ENCODE peak calls at places on chromosomes 6 and 20, in four cellular contexts. U, H, Y and C are unnamed samples.

GRCh38 chr6:104161960-104162669 is 697.6 kb downstream of the HACE1 start:
- DNase-seq in H (no peak), Y (no peak), U (no peak), C (no peak)

GRCh38 chr6:79607000-79607399 is 24.1 kb upstream of the SH3BGRL2 start:
- DNase-seq in U (no peak), Y (no peak), H (no peak), C (no peak)

GRCh38 chr20:47922280-47922675 is 137.0 kb upstream of the SULF2 start:
- DNase-seq in Y (no peak), U (no peak), H (no peak), C (no peak)

GRCh38 chr6:83138758-83139157 is 54.3 kb downstream of the PGM3 start:
- DNase-seq in Y (no peak), H (no peak), U (no peak), C (no peak)

GRCh38 chr6:53630533-53631269 is 34.9 kb downstream of the KLHL31 start:
- DNase-seq in Y (no peak), U (no peak), H (no peak), C (no peak)

GRCh38 chr6:169619650-169620049 is 82.2 kb downstream of the WDR27 start:
- DNase-seq in H (no peak), U (no peak), Y (no peak), C (no peak)

GRCh38 chr6:113696960-113697359 is 160.2 kb upstream of the MARCKS start:
- DNase-seq in Y (no peak), U (no peak), H (no peak), C (no peak)

GRCh38 chr6:45746046-45746445 is 269.6 kb downstream of the CLIC5 start:
- DNase-seq in Y (no peak), H (no peak), U (no peak), C (no peak)

GRCh38 chr20:35318502-35319157 is 26.4 kb upstream of the FAM83C start:
- DNase-seq in Y (peak; percentile 80), H (peak; percentile 51), U (no peak), C (no peak)

GRCh38 chr20:32203556-32204484 is 3.7 kb downstream of the PLAGL2 start:
- DNase-seq in Y (no peak), H (peak; percentile 48), U (no peak), C (no peak)

GRCh38 chr6:42781811-42782688 is at the start of gene BICRAL:
- DNase-seq in U (peak; percentile 72), H (peak; percentile 64), Y (peak; percentile 62), C (peak; percentile 86)

GRCh38 chr6:32621372-32621771 is 15.8 kb upstream of the HLA-DQA1 start:
- DNase-seq in H (no peak), U (no peak), Y (no peak), C (no peak)
- TF ChIP-seq CTCF in H (no peak), U (no peak), Y (no peak), C (no peak)

DNA sequence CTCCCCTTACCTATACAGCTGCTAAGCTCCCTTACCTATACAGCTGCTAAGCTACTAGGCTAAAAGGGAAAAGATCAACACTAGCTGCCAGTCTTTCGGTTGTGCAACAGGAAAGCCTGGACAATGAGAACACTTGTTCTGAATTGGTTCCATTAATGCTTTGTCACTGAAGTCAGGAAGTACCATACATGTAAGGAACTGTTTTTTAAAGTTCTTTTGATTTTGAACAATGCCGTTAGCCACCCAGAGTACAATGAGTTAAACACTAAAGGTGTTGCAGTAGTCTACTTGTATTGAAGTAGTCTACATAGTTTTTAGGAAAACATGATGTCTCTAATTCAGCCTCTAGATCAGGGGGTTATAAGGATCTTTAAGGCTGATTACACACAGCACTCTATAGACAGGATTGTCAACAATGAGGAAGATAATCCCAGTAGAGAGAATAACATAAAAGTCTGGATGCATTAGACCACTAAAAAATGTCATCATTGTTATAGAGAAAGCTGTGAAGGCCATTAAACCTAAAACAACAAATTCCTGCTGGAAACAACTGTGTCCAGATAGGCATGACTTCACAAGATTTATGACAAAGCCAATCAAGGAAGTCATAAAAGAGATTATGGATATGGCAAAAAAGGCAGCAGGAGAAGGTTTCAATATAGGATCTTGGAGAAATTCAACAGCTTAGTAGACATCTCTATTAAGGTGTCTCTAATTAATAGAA is 306.3 kb downstream of the PHF3 start:
- DNase-seq in Y (no peak), H (no peak), U (no peak), C (no peak)
- H3K4me1 ChIP-seq in Y (no peaks in the 10 kb centered on the region), H (no peaks in the 10 kb centered on the region), U (no peaks in the 10 kb centered on the region), C (no peaks in the 10 kb centered on the region)

DNA sequence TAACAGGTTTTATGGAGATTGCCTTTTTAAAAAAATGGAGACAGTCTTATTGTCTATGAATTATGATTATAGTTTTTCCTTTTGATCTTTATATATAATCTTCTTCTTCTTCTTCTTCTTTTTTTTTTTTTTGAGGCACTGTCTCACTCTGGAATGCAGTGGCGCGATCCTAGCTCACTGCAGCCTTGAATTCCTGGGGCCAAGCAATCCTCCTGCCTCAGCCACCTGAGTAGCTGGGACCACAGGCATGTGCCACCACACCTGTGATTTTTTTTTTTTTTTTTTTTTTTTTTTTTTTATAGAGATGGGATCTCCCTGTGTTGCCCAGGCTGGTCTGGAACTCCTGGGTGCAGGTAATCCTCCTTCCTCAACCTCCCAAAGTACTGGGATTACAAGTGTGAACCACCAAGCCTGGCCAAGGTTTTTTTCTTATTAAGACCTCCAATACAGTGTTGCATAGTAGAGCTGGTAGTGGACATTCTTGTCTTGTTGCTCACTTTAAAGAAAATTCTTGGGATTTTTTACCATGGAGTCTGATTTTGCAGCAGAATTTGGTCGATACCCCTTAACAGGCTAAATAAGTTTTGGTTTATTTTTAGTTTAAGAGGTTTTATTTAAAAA is 46.5 kb downstream of the STK4 start:
- DNase-seq in H (no peak), U (no peak), Y (no peak), C (no peak)
- H3K36me3 ChIP-seq in H (peaks cover 30% of the 10 kb centered on the region), U (peaks cover 9% of the 10 kb centered on the region), Y (peaks cover 8% of the 10 kb centered on the region), C (peaks cover 20% of the 10 kb centered on the region)

GRCh38 chr6:109095821-109096084 is 446 bp downstream of the CEP57L1 start:
- DNase-seq in U (no peak), Y (no peak), H (no peak), C (no peak)

GRCh38 chr6:109093732-109094131 is 914 bp downstream of the SESN1 start:
- DNase-seq in Y (no peak), U (no peak), H (no peak), C (no peak)

GRCh38 chr6:109094351-109095035 is at the start of gene SESN1:
- DNase-seq in Y (peak; percentile 93), H (peak; percentile 95), U (peak; percentile 99), C (peak; percentile 99)

GRCh38 chr6:109096198-109096597 is 891 bp downstream of the CEP57L1 start:
- DNase-seq in U (no peak), H (no peak), Y (no peak), C (no peak)

DNA sequence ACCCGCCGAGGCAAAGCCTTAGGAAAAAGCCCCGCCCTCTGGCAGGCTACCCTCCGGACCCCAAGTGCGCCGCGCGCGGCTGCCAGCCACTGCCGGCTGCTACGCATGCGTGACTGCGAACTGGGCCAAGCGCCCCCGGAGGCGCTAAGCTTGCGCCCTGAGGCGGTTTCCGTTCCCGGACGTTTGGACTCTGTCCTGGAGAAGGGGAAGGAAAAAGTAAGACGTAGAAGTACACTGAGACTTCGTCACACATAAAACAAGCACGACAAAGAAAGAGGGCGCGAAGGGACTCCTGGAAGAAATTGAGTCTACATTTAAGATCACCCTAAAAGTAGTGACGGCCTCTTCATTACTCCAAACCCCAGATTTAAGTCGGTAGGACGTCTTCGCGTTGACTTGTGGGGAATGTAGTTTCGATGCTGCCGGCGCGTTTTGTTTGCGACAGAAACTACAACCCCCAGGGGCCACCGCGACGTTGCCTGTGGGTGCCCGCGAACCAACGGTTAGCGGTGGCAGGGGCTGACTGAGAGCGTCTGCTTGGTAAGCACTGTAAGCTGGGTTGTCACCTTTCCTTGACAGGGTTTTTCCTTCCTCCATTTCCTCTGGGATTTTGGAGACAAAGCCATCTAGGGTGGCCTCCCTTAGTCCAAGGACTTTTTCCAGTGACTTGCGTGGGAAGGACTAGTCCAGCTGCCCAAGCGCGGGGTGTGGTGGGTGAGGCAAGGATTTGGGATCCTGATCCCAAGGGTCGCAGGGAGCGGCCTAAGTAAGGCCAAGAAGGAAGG is at the start of gene CEP57L1:
- DNase-seq in Y (peak; percentile 97), H (peak; percentile 99), U (peak; percentile 95), C (peak; percentile 97)
- TF ChIP-seq CTCF in Y (no peak), H (no peak), U (no peak), C (no peak)

GRCh38 chr20:44211177-44212039 is 837 bp upstream of the OSER1 start:
- DNase-seq in U (no peak), Y (peak; percentile 33), H (no peak), C (no peak)
- H3K4me1 ChIP-seq in U (no peaks in the 10 kb centered on the region), Y (peaks cover 42% of the 10 kb centered on the region), H (peaks cover 45% of the 10 kb centered on the region), C (no peaks in the 10 kb centered on the region)

GRCh38 chr6:110960014-110960390 is 1.5 kb downstream of the GTF3C6 start:
- DNase-seq in H (no peak), Y (no peak), U (no peak), C (no peak)
- H3K36me3 ChIP-seq in H (peaks cover 46% of the 10 kb centered on the region), Y (peaks cover 46% of the 10 kb centered on the region), U (peaks cover 38% of the 10 kb centered on the region), C (peaks cover 42% of the 10 kb centered on the region)

DNA sequence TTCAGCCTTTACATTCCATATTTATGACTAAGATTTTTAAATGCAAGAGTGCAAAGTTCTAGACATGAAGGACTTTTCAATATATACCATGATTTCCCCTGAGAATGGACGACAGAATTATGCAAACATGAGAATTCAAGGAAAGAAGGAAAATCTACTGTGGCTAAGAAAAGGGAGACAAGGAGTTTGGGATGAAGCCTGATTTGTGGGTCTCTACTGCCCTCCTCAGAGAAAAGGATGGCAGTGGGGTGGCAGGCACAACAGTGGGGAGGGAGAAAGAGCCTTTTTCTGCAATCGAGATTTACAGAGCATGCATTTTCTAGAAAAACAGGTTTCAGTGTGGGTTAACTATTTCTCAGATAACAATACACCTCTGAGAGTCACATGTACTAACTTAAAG is 466.9 kb upstream of the NRSN1 start:
- DNase-seq in H (no peak), Y (no peak), U (peak; percentile 64), C (peak; percentile 75)
- TF ChIP-seq CTCF in H (peak; percentile 27), Y (no peak), U (peak; percentile 93), C (peak; percentile 87)